ENCODE peak calls at places on chromosomes 1 and 21, in four cellular contexts. W, S, J and K are unnamed samples.

GRCh38 chr1:246169019-246169418 is 338.1 kb downstream of the SMYD3 start:
- DNase-seq in W (no peak), S (no peak), J (no peak), K (no peak)

GRCh38 chr1:155976913-155977606 is 1.3 kb downstream of the ARHGEF2 start:
- DNase-seq in W (no peak), S (no peak), J (no peak), K (no peak)

GRCh38 chr1:229379901-229380300 is 37.1 kb upstream of the CCSAP start:
- DNase-seq in W (no peak), S (no peak), J (no peak), K (no peak)

GRCh38 chr1:19179597-19180271 is 30.3 kb downstream of the UBR4 start:
- DNase-seq in W (no peak), S (no peak), J (no peak), K (no peak)

GRCh38 chr1:21537932-21538630 is 28.9 kb downstream of the ALPL start:
- DNase-seq in W (no peak), S (no peak), J (peak), K (peak)

GRCh38 chr21:45404726-45405270 is at the start of gene COL18A1:
- DNase-seq in W (no peak), S (no peak), J (no peak), K (no peak)

GRCh38 chr1:185695299-185695698 is 38.9 kb upstream of the HMCN1 start:
- DNase-seq in W (no peak), S (peak), J (no peak), K (no peak)

GRCh38 chr1:29644812-29645211 is 408.5 kb downstream of the PTPRU start:
- DNase-seq in W (no peak), S (no peak), J (no peak), K (no peak)

GRCh38 chr21:33425825-33426224 is 22.6 kb downstream of the IFNGR2 start:
- DNase-seq in W (no peak), S (no peak), J (no peak), K (no peak)

GRCh38 chr1:31571340-31572295 is 4.7 kb upstream of the TINAGL1 start:
- DNase-seq in W (no peak), S (no peak), J (peak), K (no peak)

GRCh38 chr1:84086189-84086588 is 57.9 kb upstream of the PRKACB start:
- DNase-seq in W (no peak), S (no peak), J (no peak), K (no peak)

GRCh38 chr1:145706282-145706681 is 886 bp downstream of the PDZK1 start:
- DNase-seq in W (no peak), S (peak), J (peak), K (no peak)

GRCh38 chr1:177848577-177848976 is 121.3 kb downstream of the SEC16B start:
- DNase-seq in W (no peak), S (no peak), J (no peak), K (no peak)

GRCh38 chr1:34850382-34850781 is 9.2 kb downstream of the SMIM12 start:
- DNase-seq in W (no peak), S (no peak), J (no peak), K (no peak)

GRCh38 chr1:87224209-87224608 is 104.5 kb upstream of the LMO4 start:
- DNase-seq in W (no peak), S (peak), J (peak), K (no peak)

GRCh38 chr1:46084553-46085448 is 47.6 kb downstream of the PIK3R3 start:
- DNase-seq in W (no peak), S (no peak), J (no peak), K (peak)

GRCh38 chr1:209899948-209900347 is 38.1 kb upstream of the SYT14 start:
- DNase-seq in W (no peak), S (no peak), J (no peak), K (no peak)

GRCh38 chr1:168476588-168477379 is 67.0 kb downstream of the XCL2 start:
- DNase-seq in W (no peak), S (no peak), J (no peak), K (no peak)

GRCh38 chr1:5430911-5431310 is 561.3 kb downstream of the NPHP4 start:
- DNase-seq in W (no peak), S (no peak), J (no peak), K (no peak)

GRCh38 chr1:227234998-227235405 is 83.3 kb downstream of the CDC42BPA start:
- DNase-seq in W (no peak), S (peak), J (peak), K (peak)

GRCh38 chr1:109910963-109911798 is 532 bp downstream of the CSF1 start:
- DNase-seq in W (no peak), S (no peak), J (no peak), K (no peak)

GRCh38 chr1:24923485-24924113 is 6.5 kb downstream of the RUNX3 start:
- DNase-seq in W (no peak), S (no peak), J (no peak), K (no peak)

GRCh38 chr1:152413909-152414308 is at the start of gene CRNN:
- DNase-seq in W (no peak), S (no peak), J (no peak), K (no peak)

GRCh38 chr21:36209626-36210171 is 53.1 kb downstream of the DOP1B start:
- DNase-seq in W (no peak), S (peak), J (no peak), K (no peak)